ENCODE peak calls at places on chromosomes 2 and 18, in eight cellular contexts. One of them, this sample, is unnamed.

GRCh38 chr2:187826023-187826422 is 271.8 kb upstream of the TFPI start:
- DNase-seq in NCI-H1092: no peak
- DNase-seq in AG04449: no peak
- DNase-seq in fibroblast of the aortic adventitia: peak; percentile 43
- DNase-seq in coronary artery: no peak
- DNase-seq in endodermal cell: no peak
- DNase-seq in HFF-Myc: peak; percentile 2
- DNase-seq in SJSA1: no peak
- DNase-seq in this sample: no peak

GRCh38 chr2:1787799-1788477 is 43.6 kb upstream of the PXDN start:
- DNase-seq in AG04449: no peak
- DNase-seq in NCI-H1092: no peak
- DNase-seq in endodermal cell: no peak
- DNase-seq in HFF-Myc: no peak
- DNase-seq in coronary artery: no peak
- DNase-seq in SJSA1: no peak
- DNase-seq in fibroblast of the aortic adventitia: no peak
- DNase-seq in this sample: no peak

GRCh38 chr2:218400167-218400929 is 680 bp downstream of the CTDSP1 start:
- DNase-seq in coronary artery: no peak
- DNase-seq in NCI-H1092: no peak
- DNase-seq in fibroblast of the aortic adventitia: no peak
- DNase-seq in AG04449: no peak
- DNase-seq in endodermal cell: peak; percentile 84
- DNase-seq in SJSA1: peak; percentile 57
- DNase-seq in HFF-Myc: no peak
- DNase-seq in this sample: no peak

GRCh38 chr2:136407113-136407951 is 289.4 kb upstream of the CXCR4 start:
- DNase-seq in endodermal cell: no peak
- DNase-seq in AG04449: no peak
- DNase-seq in NCI-H1092: no peak
- DNase-seq in fibroblast of the aortic adventitia: no peak
- DNase-seq in SJSA1: no peak
- DNase-seq in coronary artery: no peak
- DNase-seq in HFF-Myc: no peak
- DNase-seq in this sample: no peak

GRCh38 chr2:235238537-235238936 is 255.3 kb upstream of the AGAP1 start:
- DNase-seq in HFF-Myc: no peak
- DNase-seq in coronary artery: no peak
- DNase-seq in AG04449: no peak
- DNase-seq in SJSA1: peak; percentile 42
- DNase-seq in fibroblast of the aortic adventitia: peak; percentile 90
- DNase-seq in endodermal cell: no peak
- DNase-seq in NCI-H1092: no peak
- DNase-seq in this sample: no peak

GRCh38 chr2:1854747-1855146 is 110.4 kb upstream of the PXDN start:
- DNase-seq in coronary artery: no peak
- DNase-seq in HFF-Myc: no peak
- DNase-seq in AG04449: no peak
- DNase-seq in SJSA1: peak; percentile 19
- DNase-seq in NCI-H1092: no peak
- DNase-seq in fibroblast of the aortic adventitia: peak; percentile 53
- DNase-seq in endodermal cell: peak; percentile 90
- DNase-seq in this sample: no peak

GRCh38 chr2:166092889-166093288 is 34.9 kb downstream of the SCN1A start:
- DNase-seq in NCI-H1092: no peak
- DNase-seq in HFF-Myc: no peak
- DNase-seq in coronary artery: no peak
- DNase-seq in fibroblast of the aortic adventitia: peak; percentile 65
- DNase-seq in SJSA1: no peak
- DNase-seq in AG04449: peak; percentile 7
- DNase-seq in endodermal cell: no peak
- DNase-seq in this sample: no peak

GRCh38 chr2:128661289-128661688 is 342.6 kb upstream of the HS6ST1 start:
- DNase-seq in coronary artery: no peak
- DNase-seq in endodermal cell: no peak
- DNase-seq in NCI-H1092: no peak
- DNase-seq in HFF-Myc: no peak
- DNase-seq in SJSA1: no peak
- DNase-seq in AG04449: no peak
- DNase-seq in fibroblast of the aortic adventitia: no peak
- DNase-seq in this sample: no peak

GRCh38 chr2:239865059-239865639 is 160.0 kb downstream of the NDUFA10 start:
- DNase-seq in NCI-H1092: no peak
- DNase-seq in AG04449: no peak
- DNase-seq in coronary artery: no peak
- DNase-seq in endodermal cell: peak; percentile 32
- DNase-seq in HFF-Myc: no peak
- DNase-seq in fibroblast of the aortic adventitia: no peak
- DNase-seq in SJSA1: no peak
- DNase-seq in this sample: no peak

GRCh38 chr2:216775043-216775453 is 79.7 kb upstream of the IGFBP5 start:
- DNase-seq in coronary artery: peak; percentile 88
- DNase-seq in AG04449: peak; percentile 80
- DNase-seq in SJSA1: peak; percentile 39
- DNase-seq in HFF-Myc: peak; percentile 52
- DNase-seq in fibroblast of the aortic adventitia: peak; percentile 82
- DNase-seq in NCI-H1092: no peak
- DNase-seq in endodermal cell: no peak
- DNase-seq in this sample: no peak

GRCh38 chr2:217902281-217903141 is 100.3 kb downstream of the TNS1 start:
- DNase-seq in NCI-H1092: no peak
- DNase-seq in coronary artery: peak; percentile 95
- DNase-seq in endodermal cell: no peak
- DNase-seq in fibroblast of the aortic adventitia: peak; percentile 79
- DNase-seq in HFF-Myc: no peak
- DNase-seq in SJSA1: peak; percentile 38
- DNase-seq in AG04449: no peak
- DNase-seq in this sample: no peak

GRCh38 chr2:138814123-138814883 is 34.1 kb upstream of the NXPH2 start:
- DNase-seq in coronary artery: no peak
- DNase-seq in fibroblast of the aortic adventitia: no peak
- DNase-seq in SJSA1: no peak
- DNase-seq in AG04449: no peak
- DNase-seq in HFF-Myc: no peak
- DNase-seq in NCI-H1092: peak; percentile 60
- DNase-seq in endodermal cell: peak; percentile 61
- DNase-seq in this sample: no peak

GRCh38 chr2:149101818-149102217 is 63.3 kb downstream of the LYPD6B start:
- DNase-seq in AG04449: no peak
- DNase-seq in SJSA1: peak; percentile 18
- DNase-seq in fibroblast of the aortic adventitia: no peak
- DNase-seq in HFF-Myc: no peak
- DNase-seq in endodermal cell: no peak
- DNase-seq in NCI-H1092: no peak
- DNase-seq in coronary artery: no peak
- DNase-seq in this sample: no peak

GRCh38 chr2:207188601-207189000 is 22.9 kb upstream of the KLF7 start:
- DNase-seq in AG04449: no peak
- DNase-seq in fibroblast of the aortic adventitia: peak; percentile 70
- DNase-seq in HFF-Myc: peak; percentile 63
- DNase-seq in SJSA1: peak; percentile 68
- DNase-seq in coronary artery: no peak
- DNase-seq in NCI-H1092: peak; percentile 58
- DNase-seq in endodermal cell: no peak
- DNase-seq in this sample: no peak

GRCh38 chr2:210686401-210686800 is 130.0 kb downstream of the CPS1 start:
- DNase-seq in endodermal cell: no peak
- DNase-seq in SJSA1: no peak
- DNase-seq in HFF-Myc: no peak
- DNase-seq in coronary artery: no peak
- DNase-seq in NCI-H1092: no peak
- DNase-seq in AG04449: no peak
- DNase-seq in fibroblast of the aortic adventitia: no peak
- DNase-seq in this sample: no peak

GRCh38 chr18:62937065-62937464 is 221.7 kb downstream of the PHLPP1 start:
- DNase-seq in coronary artery: no peak
- DNase-seq in HFF-Myc: no peak
- DNase-seq in fibroblast of the aortic adventitia: peak; percentile 49
- DNase-seq in NCI-H1092: no peak
- DNase-seq in endodermal cell: no peak
- DNase-seq in AG04449: no peak
- DNase-seq in SJSA1: no peak
- DNase-seq in this sample: no peak

GRCh38 chr2:14761118-14761517 is 128.6 kb downstream of the LRATD1 start:
- DNase-seq in coronary artery: no peak
- DNase-seq in AG04449: no peak
- DNase-seq in endodermal cell: no peak
- DNase-seq in SJSA1: no peak
- DNase-seq in HFF-Myc: no peak
- DNase-seq in NCI-H1092: no peak
- DNase-seq in fibroblast of the aortic adventitia: no peak
- DNase-seq in this sample: no peak

GRCh38 chr2:169572821-169573159 is 875 bp downstream of the FASTKD1 start:
- DNase-seq in SJSA1: no peak
- DNase-seq in endodermal cell: no peak
- DNase-seq in AG04449: no peak
- DNase-seq in HFF-Myc: no peak
- DNase-seq in fibroblast of the aortic adventitia: no peak
- DNase-seq in coronary artery: no peak
- DNase-seq in NCI-H1092: no peak
- DNase-seq in this sample: no peak

GRCh38 chr2:230915297-230915696 is 9.7 kb downstream of the GPR55 start:
- DNase-seq in NCI-H1092: no peak
- DNase-seq in AG04449: no peak
- DNase-seq in coronary artery: no peak
- DNase-seq in endodermal cell: peak; percentile 30
- DNase-seq in HFF-Myc: no peak
- DNase-seq in fibroblast of the aortic adventitia: no peak
- DNase-seq in SJSA1: no peak
- DNase-seq in this sample: peak; percentile 14

GRCh38 chr2:14902953-14903352 is 270.4 kb downstream of the LRATD1 start:
- DNase-seq in AG04449: no peak
- DNase-seq in NCI-H1092: no peak
- DNase-seq in fibroblast of the aortic adventitia: no peak
- DNase-seq in SJSA1: no peak
- DNase-seq in HFF-Myc: no peak
- DNase-seq in coronary artery: no peak
- DNase-seq in endodermal cell: no peak
- DNase-seq in this sample: no peak

GRCh38 chr2:28359222-28360065 is 33.2 kb upstream of the FOSL2 start:
- DNase-seq in AG04449: no peak
- DNase-seq in fibroblast of the aortic adventitia: peak; percentile 39
- DNase-seq in endodermal cell: no peak
- DNase-seq in coronary artery: no peak
- DNase-seq in SJSA1: peak; percentile 86
- DNase-seq in NCI-H1092: no peak
- DNase-seq in HFF-Myc: no peak
- DNase-seq in this sample: no peak

GRCh38 chr2:81481242-81481993 is 1176.9 kb upstream of the LRRTM1 start:
- DNase-seq in coronary artery: no peak
- DNase-seq in fibroblast of the aortic adventitia: no peak
- DNase-seq in AG04449: no peak
- DNase-seq in HFF-Myc: no peak
- DNase-seq in endodermal cell: no peak
- DNase-seq in SJSA1: no peak
- DNase-seq in NCI-H1092: peak; percentile 52
- DNase-seq in this sample: no peak